ENCODE peak calls at places on chromosome 19, in seven cellular contexts. Y is GM23338, D is AG10803, H is fibroblast of the aortic adventitia, B is NB4, A is left lung, Z is pancreas. S is an unnamed sample.

GRCh38 chr19:38425810-38426466 is at the start of gene RASGRP4:
- DNase-seq in Y (peak), D (no peak), H (no peak), B (peak), A (peak), Z (no peak), S (no peak)

GRCh38 chr19:21362291-21362690 is 3.5 kb downstream of the ZNF738 start:
- DNase-seq in Y (no peak), D (no peak), H (no peak), B (no peak), A (no peak), Z (no peak), S (no peak)

GRCh38 chr19:41265376-41266153 is 1.4 kb downstream of the HNRNPUL1 start:
- DNase-seq in Y (peak), D (peak), H (peak), B (peak), A (peak), Z (no peak), S (peak)

GRCh38 chr19:53877361-53877766 is 4.6 kb upstream of the PRKCG start:
- DNase-seq in Y (peak), D (peak), H (peak), B (no peak), A (no peak), Z (no peak), S (peak)

GRCh38 chr19:40646564-40647254 is 43.7 kb downstream of the NUMBL start:
- DNase-seq in Y (no peak), D (peak), H (no peak), B (no peak), A (no peak), Z (no peak), S (peak)

GRCh38 chr19:4376991-4377781 is 23.2 kb downstream of the SH3GL1 start:
- DNase-seq in Y (no peak), D (peak), H (no peak), B (no peak), A (peak), Z (peak), S (peak)

GRCh38 chr19:50321831-50322230 is 7.3 kb downstream of the KCNC3 start:
- DNase-seq in Y (no peak), D (no peak), H (no peak), B (no peak), A (no peak), Z (no peak), S (no peak)

GRCh38 chr19:17209126-17210036 is 5.8 kb upstream of the USE1 start:
- DNase-seq in Y (peak), D (peak), H (no peak), B (peak), A (no peak), Z (no peak), S (peak)

GRCh38 chr19:1125601-1126533 is 22.1 kb downstream of the GPX4 start:
- DNase-seq in Y (no peak), D (no peak), H (peak), B (no peak), A (no peak), Z (no peak), S (peak)

GRCh38 chr19:43754562-43755255 is at the start of gene SMG9:
- DNase-seq in Y (peak), D (peak), H (peak), B (peak), A (peak), Z (peak), S (peak)

GRCh38 chr19:18446811-18447359 is 9.0 kb upstream of the ISYNA1 start:
- DNase-seq in Y (no peak), D (no peak), H (no peak), B (no peak), A (no peak), Z (peak), S (no peak)

GRCh38 chr19:33488826-33489225 is 32.8 kb downstream of the PEPD start:
- DNase-seq in Y (no peak), D (no peak), H (no peak), B (no peak), A (peak), Z (no peak), S (no peak)

GRCh38 chr19:41323430-41324125 is 13.6 kb downstream of the CCDC97 start:
- DNase-seq in Y (peak), D (peak), H (peak), B (peak), A (peak), Z (no peak), S (peak)

GRCh38 chr19:43552198-43552450 is 19.1 kb downstream of the ZNF575 start:
- DNase-seq in Y (no peak), D (no peak), H (no peak), B (no peak), A (no peak), Z (no peak), S (no peak)

GRCh38 chr19:52010674-52011073 is 2.7 kb upstream of the ZNF615 start:
- DNase-seq in Y (no peak), D (no peak), H (no peak), B (no peak), A (no peak), Z (no peak), S (no peak)

GRCh38 chr19:58572818-58573657 is at the start of gene MZF1:
- DNase-seq in Y (peak), D (peak), H (peak), B (peak), A (peak), Z (peak), S (peak)

GRCh38 chr19:31676271-31677004 is 327.2 kb upstream of the TSHZ3 start:
- DNase-seq in Y (peak), D (no peak), H (peak), B (peak), A (no peak), Z (no peak), S (peak)

GRCh38 chr19:9881720-9882119 is 46.6 kb downstream of the PIN1 start:
- DNase-seq in Y (no peak), D (no peak), H (no peak), B (no peak), A (no peak), Z (no peak), S (no peak)

GRCh38 chr19:5345895-5346386 is 5.3 kb upstream of the PTPRS start:
- DNase-seq in Y (no peak), D (peak), H (peak), B (peak), A (no peak), Z (no peak), S (peak)

GRCh38 chr19:44653977-44654784 is 10.5 kb downstream of the PVR start:
- DNase-seq in Y (peak), D (peak), H (peak), B (peak), A (peak), Z (peak), S (peak)

GRCh38 chr19:869245-870177 is 10.0 kb downstream of the CFD start:
- DNase-seq in Y (no peak), D (peak), H (peak), B (peak), A (peak), Z (no peak), S (peak)

GRCh38 chr19:4361152-4362037 is 18.0 kb downstream of the MPND start:
- DNase-seq in Y (peak), D (no peak), H (no peak), B (no peak), A (no peak), Z (peak), S (no peak)

GRCh38 chr19:49758292-49758691 is 4.8 kb downstream of the TSKS start:
- DNase-seq in Y (no peak), D (peak), H (peak), B (peak), A (no peak), Z (no peak), S (peak)

GRCh38 chr19:54335164-54335563 is 3.8 kb downstream of the LILRA4 start:
- DNase-seq in Y (peak), D (no peak), H (no peak), B (no peak), A (no peak), Z (no peak), S (no peak)

GRCh38 chr19:10086032-10086903 is at the start of gene SHFL:
- DNase-seq in Y (peak), D (peak), H (peak), B (peak), A (peak), Z (peak), S (peak)

GRCh38 chr19:17184381-17184841 is 30.7 kb upstream of the USE1 start:
- DNase-seq in Y (no peak), D (no peak), H (no peak), B (no peak), A (no peak), Z (no peak), S (no peak)

GRCh38 chr19:3285647-3286176 is 61.3 kb downstream of the CELF5 start:
- DNase-seq in Y (peak), D (no peak), H (no peak), B (no peak), A (no peak), Z (no peak), S (peak)

GRCh38 chr19:49589391-49589790 is 1.6 kb upstream of the PRR12 start:
- DNase-seq in Y (no peak), D (no peak), H (no peak), B (no peak), A (no peak), Z (no peak), S (no peak)

GRCh38 chr19:18865973-18866799 is 29.8 kb downstream of the CERS1 start:
- DNase-seq in Y (peak), D (peak), H (peak), B (peak), A (no peak), Z (no peak), S (peak)

GRCh38 chr19:52786078-52786463 is 520 bp downstream of the ZNF600 start:
- DNase-seq in Y (peak), D (no peak), H (no peak), B (no peak), A (no peak), Z (peak), S (no peak)

GRCh38 chr19:46350758-46351159 is 3.9 kb downstream of the PPP5C start:
- DNase-seq in Y (no peak), D (no peak), H (no peak), B (peak), A (no peak), Z (peak), S (no peak)

GRCh38 chr19:23436944-23437343 is 41.7 kb upstream of the ZNF91 start:
- DNase-seq in Y (peak), D (no peak), H (no peak), B (peak), A (no peak), Z (no peak), S (peak)

GRCh38 chr19:30222428-30222873 is 149.7 kb upstream of the ZNF536 start:
- DNase-seq in Y (peak), D (no peak), H (no peak), B (no peak), A (no peak), Z (no peak), S (no peak)
- H3K4me3 ChIP-seq in Y (peak), D (no peak), H (no peak), B (no peak), A (no peak), Z (no peak), S (no peak)

GRCh38 chr19:47505506-47505905 is 9.4 kb downstream of the NAPA start:
- DNase-seq in Y (no peak), D (no peak), H (no peak), B (no peak), A (no peak), Z (no peak), S (no peak)

GRCh38 chr19:47507924-47508553 is 6.8 kb downstream of the NAPA start:
- DNase-seq in Y (peak), D (no peak), H (no peak), B (no peak), A (no peak), Z (no peak), S (no peak)

GRCh38 chr19:47508721-47509120 is 6.1 kb downstream of the NAPA start:
- DNase-seq in Y (no peak), D (no peak), H (no peak), B (no peak), A (no peak), Z (no peak), S (no peak)

GRCh38 chr19:47507031-47507430 is 7.8 kb downstream of the NAPA start:
- DNase-seq in Y (no peak), D (no peak), H (no peak), B (no peak), A (no peak), Z (peak), S (no peak)

DNA sequence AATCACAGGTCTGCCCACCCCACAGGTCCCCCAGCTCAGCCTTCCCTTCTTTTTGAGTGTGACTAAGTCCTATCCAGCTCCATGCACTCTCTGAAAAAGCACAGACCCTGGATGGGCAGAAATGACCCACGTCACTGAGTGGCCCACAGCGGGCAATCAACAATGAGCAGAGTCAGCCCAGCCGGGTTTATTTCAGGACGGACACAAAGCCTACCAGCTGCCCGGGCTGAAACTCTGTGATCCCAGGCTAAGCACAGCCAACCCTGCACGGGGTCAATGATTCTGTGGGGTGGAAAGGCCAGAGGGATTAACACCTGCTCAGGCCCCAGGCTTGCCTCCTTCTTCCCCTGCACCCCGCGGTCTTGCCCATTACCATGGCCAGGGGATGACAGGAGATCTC is 8.4 kb downstream of the NAPA start:
- DNase-seq in Y (no peak), D (no peak), H (no peak), B (no peak), A (no peak), Z (no peak), S (no peak)
- TF ChIP-seq CTCF in Y (no peak), D (no peak), H (no peak), B (no peak), A (no peak), Z (no peak), S (no peak)

GRCh38 chr19:7905298-7905697 is 1.6 kb downstream of the MAP2K7 start:
- DNase-seq in Y (no peak), D (no peak), H (no peak), B (no peak), A (no peak), Z (peak), S (no peak)
- H3K4me3 ChIP-seq in Y (no peak), D (peak), H (peak), B (peak), A (no peak), Z (no peak), S (peak)

DNA sequence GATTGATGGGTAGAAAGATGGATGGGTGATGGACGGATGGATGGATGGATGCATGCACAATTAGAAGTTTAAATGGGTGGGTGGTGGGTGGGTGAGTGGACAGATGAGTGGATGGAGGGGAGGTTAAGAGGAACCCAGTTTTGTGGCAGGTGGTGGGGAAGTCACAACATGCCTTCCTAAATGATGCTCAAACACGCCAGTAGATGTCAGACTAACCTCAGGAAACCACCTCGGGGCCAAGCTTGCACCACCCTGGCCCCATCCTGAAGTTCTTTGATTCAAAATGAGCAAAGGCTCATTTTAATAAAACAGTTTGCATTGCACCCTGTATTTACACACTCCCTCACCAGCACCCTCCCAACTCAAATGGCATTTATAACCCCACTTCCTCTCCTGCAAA is 91.3 kb upstream of the CACNA1A start:
- DNase-seq in Y (peak), D (peak), H (peak), B (peak), A (no peak), Z (no peak), S (peak)
- TF ChIP-seq CTCF in Y (peak), D (peak), H (peak), B (peak), A (peak), Z (peak), S (peak)

GRCh38 chr19:56839665-56840451 is 668 bp downstream of the PEG3 start:
- DNase-seq in Y (no peak), D (peak), H (no peak), B (no peak), A (peak), Z (peak), S (peak)
- H3K4me3 ChIP-seq in Y (no peak), D (no peak), H (no peak), B (no peak), A (peak), Z (peak), S (peak)